ENCODE peak calls at places on chromosomes 2 and 18, in five cellular contexts. R, I, H, E and G are unnamed samples. For H3K9me3, the result is how much of the 10 kb centered on the place peaks cover.

GRCh38 chr2:134119117-134119671 is 134.7 kb upstream of the MGAT5 start:
- DNase-seq in R (no peak), I (no peak), H (no peak), E (peak), G (peak)

GRCh38 chr18:70840649-70841048 is 551.8 kb downstream of the SOCS6 start:
- DNase-seq in R (no peak), I (no peak), H (no peak), E (no peak), G (no peak)

GRCh38 chr2:101820519-101820918 is 123.0 kb downstream of the MAP4K4 start:
- DNase-seq in R (peak), I (no peak), H (peak), E (no peak), G (peak)

GRCh38 chr18:49546719-49547273 is 15.1 kb upstream of the LIPG start:
- DNase-seq in R (no peak), I (no peak), H (no peak), E (no peak), G (no peak)

GRCh38 chr2:65228249-65228750 is 669 bp downstream of the ACTR2 start:
- DNase-seq in R (peak), I (peak), H (peak), E (peak), G (no peak)

GRCh38 chr18:28834889-28835288 is 658.0 kb upstream of the CDH2 start:
- DNase-seq in R (peak), I (no peak), H (peak), E (no peak), G (peak)

GRCh38 chr2:66170681-66171234 is 264.2 kb upstream of the MEIS1 start:
- DNase-seq in R (no peak), I (no peak), H (no peak), E (no peak), G (no peak)

GRCh38 chr2:172921538-172922236 is 154.0 kb upstream of the MAP3K20 start:
- DNase-seq in R (peak), I (no peak), H (peak), E (no peak), G (peak)

GRCh38 chr2:1802046-1802445 is 57.7 kb upstream of the PXDN start:
- DNase-seq in R (no peak), I (no peak), H (no peak), E (no peak), G (no peak)

GRCh38 chr18:6200375-6200774 is 214.3 kb downstream of the L3MBTL4 start:
- DNase-seq in R (no peak), I (no peak), H (no peak), E (no peak), G (no peak)

GRCh38 chr18:43870626-43871025 is 593.3 kb upstream of the SYT4 start:
- DNase-seq in R (peak), I (no peak), H (no peak), E (no peak), G (peak)

GRCh38 chr2:224357098-224357901 is 44.6 kb downstream of the FAM124B start:
- DNase-seq in R (peak), I (peak), H (peak), E (peak), G (peak)

GRCh38 chr2:170694316-170694715 is 20.8 kb upstream of the SP5 start:
- DNase-seq in R (no peak), I (no peak), H (no peak), E (no peak), G (no peak)

GRCh38 chr2:44680424-44680971 is 261.0 kb upstream of the SIX3 start:
- DNase-seq in R (no peak), I (no peak), H (no peak), E (no peak), G (no peak)

GRCh38 chr2:103809946-103810345 is 1044.0 kb upstream of the POU3F3 start:
- DNase-seq in R (no peak), I (no peak), H (peak), E (no peak), G (no peak)

GRCh38 chr2:232584238-232584637 is 33.7 kb downstream of the EIF4E2 start:
- DNase-seq in R (no peak), I (no peak), H (no peak), E (no peak), G (no peak)

GRCh38 chr2:6580982-6581381 is 284.7 kb downstream of the CMPK2 start:
- DNase-seq in R (peak), I (no peak), H (peak), E (no peak), G (peak)

GRCh38 chr2:3009499-3009882 is 368.1 kb downstream of the EIPR1 start:
- DNase-seq in R (no peak), I (no peak), H (no peak), E (no peak), G (no peak)
- H3K9ac ChIP-seq in R (no peak), I (no peak), H (no peak), E (no peak), G (no peak)

DNA sequence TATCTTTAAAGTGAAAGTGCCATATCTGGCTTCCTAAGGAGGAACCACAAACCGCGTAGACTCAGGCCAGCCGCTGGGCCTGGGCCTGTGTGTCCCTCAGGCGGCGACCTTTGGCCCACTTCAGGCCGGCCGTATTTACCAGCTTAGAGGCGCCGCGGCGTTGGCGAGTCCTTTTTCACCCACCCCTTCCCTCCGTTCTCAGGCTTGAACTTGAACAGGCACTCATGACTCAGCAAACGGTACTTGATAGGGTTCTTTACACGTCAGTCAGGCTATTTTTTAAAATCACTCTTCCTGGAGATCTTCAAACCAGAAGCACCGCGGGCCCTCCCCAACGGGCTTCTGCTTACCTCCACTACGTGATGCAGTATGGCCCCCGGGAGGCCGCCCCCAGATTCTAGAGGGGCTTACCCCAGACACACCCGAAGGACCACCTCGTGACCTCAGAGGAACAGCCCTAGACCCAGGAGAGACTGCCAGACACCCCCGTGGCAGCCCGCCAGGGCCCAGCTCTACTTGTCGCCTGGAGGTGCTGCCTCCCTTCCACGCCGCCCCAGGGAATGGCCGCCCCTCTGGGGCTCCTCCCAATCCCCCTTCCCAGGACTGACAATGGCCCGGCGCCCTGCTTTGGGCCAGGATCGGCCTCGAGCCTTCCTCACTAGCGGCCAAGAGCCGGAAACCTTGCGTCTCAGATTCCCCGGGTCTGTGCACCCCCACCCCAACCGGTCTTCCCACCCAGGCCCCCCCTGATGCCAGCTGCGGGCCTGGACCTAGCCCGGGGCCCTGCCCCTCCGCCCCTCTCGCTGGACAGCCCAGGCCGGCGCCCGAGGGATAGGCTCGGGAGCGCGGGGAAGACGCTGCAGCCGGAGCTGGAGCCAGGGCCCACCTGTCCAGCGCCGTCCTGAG is 33.8 kb upstream of the IMPA2 start:
- DNase-seq in R (peak), I (peak), H (peak), E (peak), G (peak)
- H3K4me3 ChIP-seq in R (peak), I (no peak), H (no peak), E (peak), G (peak)

GRCh38 chr2:161424992-161425391 is 8.9 kb downstream of the TBR1 start:
- DNase-seq in R (no peak), I (no peak), H (no peak), E (no peak), G (no peak)
- H3K9me3 ChIP-seq in R (under half), I (under half), H (under half), E (under half), G (under half)

GRCh38 chr2:60706021-60706420 is 50.0 kb upstream of the PAPOLG start:
- DNase-seq in R (no peak), I (no peak), H (no peak), E (no peak), G (peak)

GRCh38 chr2:60707750-60708371 is 48.2 kb upstream of the PAPOLG start:
- DNase-seq in R (peak), I (peak), H (peak), E (peak), G (peak)

GRCh38 chr2:60708630-60709320 is 47.3 kb upstream of the PAPOLG start:
- DNase-seq in R (no peak), I (no peak), H (no peak), E (no peak), G (no peak)

GRCh38 chr2:60710707-60711106 is 45.4 kb upstream of the PAPOLG start:
- DNase-seq in R (no peak), I (no peak), H (no peak), E (no peak), G (peak)
- H3K9ac ChIP-seq in R (no peak), I (no peak), H (peak), E (no peak), G (no peak)

DNA sequence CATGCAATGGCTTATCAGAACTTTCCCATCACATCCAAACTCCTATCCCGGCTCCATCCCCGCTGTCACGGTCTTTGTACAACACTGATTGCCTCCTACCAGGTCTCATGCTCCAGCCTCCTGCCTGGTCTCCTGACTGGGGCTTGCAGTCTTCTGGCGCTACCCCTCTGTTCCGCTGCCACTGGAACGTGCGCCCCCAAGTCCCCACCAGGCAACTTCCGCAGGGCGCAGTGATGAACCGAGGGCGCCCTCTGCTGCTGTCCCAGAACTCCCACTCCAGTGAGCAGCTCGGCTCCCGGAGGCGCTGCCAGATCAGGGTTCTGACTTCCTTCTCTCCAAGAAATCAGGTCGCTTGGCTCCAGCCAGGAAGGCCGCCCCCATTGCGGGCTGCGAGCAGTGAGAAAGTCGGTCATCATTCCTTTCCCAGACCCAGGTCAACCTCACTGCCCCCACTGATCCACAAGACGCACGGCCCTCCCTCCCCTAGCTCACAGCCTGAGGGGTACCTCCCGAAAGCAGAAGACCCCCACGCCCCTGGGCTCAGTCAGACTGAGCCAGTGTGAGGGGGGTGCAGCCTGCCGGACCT is 43.9 kb upstream of the RAB11FIP5 start:
- DNase-seq in R (peak), I (peak), H (peak), E (no peak), G (peak)
- H3K4me3 ChIP-seq in R (no peak), I (no peak), H (no peak), E (no peak), G (peak)

DNA sequence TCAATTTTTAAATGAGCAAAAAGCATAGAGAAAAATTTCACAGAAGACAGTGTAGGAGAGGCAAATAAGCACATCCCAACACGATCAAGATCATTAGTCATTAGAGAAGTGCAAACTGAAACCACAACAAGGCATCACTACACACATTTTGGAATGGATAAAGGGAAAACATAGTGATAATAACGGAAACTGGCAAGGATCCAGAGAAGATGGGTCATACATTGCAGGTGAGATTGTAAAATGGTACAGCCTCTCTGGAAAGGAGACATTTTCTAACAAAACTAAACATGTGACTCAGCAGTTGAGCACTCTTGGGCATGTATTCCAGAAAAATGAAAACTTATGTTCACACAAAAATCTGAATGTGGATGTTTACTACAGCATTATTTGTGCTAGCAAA is 98.3 kb upstream of the TMEM17 start:
- DNase-seq in R (no peak), I (no peak), H (no peak), E (no peak), G (no peak)
- H3K9me3 ChIP-seq in R (under half), I (under half), H (under half), E (under half), G (under half)